ENCODE peak calls at places on chromosomes 11 and 22, in six cellular contexts. S is A549, G is K562, U is HepG2, D is GM12878, R is IMR-90. F is an unnamed sample.

GRCh38 chr11:122100222-122101080 is 15.6 kb downstream of the BLID start:
- DNase-seq in S (no peak), G (no peak), U (no peak), D (no peak), R (peak; percentile 68), F (no peak)

GRCh38 chr11:85941380-85941973 is 86.3 kb downstream of the CCDC83 start:
- DNase-seq in S (peak; percentile 66), G (peak; percentile 38), U (peak; percentile 56), D (no peak), R (peak; percentile 74), F (peak; percentile 65)

GRCh38 chr11:65032216-65032615 is 5.0 kb downstream of the SNX15 start:
- DNase-seq in S (no peak), G (no peak), U (no peak), D (no peak), R (no peak), F (no peak)

GRCh38 chr11:130415719-130416536 is 12.5 kb downstream of the ADAMTS8 start:
- DNase-seq in S (no peak), G (no peak), U (no peak), D (no peak), R (peak; percentile 22), F (no peak)

GRCh38 chr11:69065136-69065710 is 16.5 kb downstream of the TPCN2 start:
- DNase-seq in S (no peak), G (no peak), U (no peak), D (no peak), R (no peak), F (no peak)

GRCh38 chr22:48167238-48167637 is 1404.8 kb downstream of the TBC1D22A start:
- DNase-seq in S (no peak), G (peak; percentile 17), U (no peak), D (no peak), R (no peak), F (no peak)

GRCh38 chr11:28834877-28835276 is 726.7 kb downstream of the METTL15 start:
- DNase-seq in S (peak; percentile 74), G (no peak), U (no peak), D (no peak), R (peak; percentile 97), F (no peak)

GRCh38 chr22:30217698-30218565 is 28.6 kb downstream of the LIF start:
- DNase-seq in S (no peak), G (no peak), U (no peak), D (no peak), R (no peak), F (no peak)

GRCh38 chr11:46896719-46897406 is 21.5 kb downstream of the LRP4 start:
- DNase-seq in S (peak; percentile 68), G (no peak), U (peak; percentile 52), D (no peak), R (peak; percentile 37), F (peak; percentile 39)

GRCh38 chr22:49633010-49633324 is 194.7 kb downstream of the BRD1 start:
- DNase-seq in S (no peak), G (no peak), U (no peak), D (no peak), R (no peak), F (peak; percentile 21)

GRCh38 chr11:14611939-14612338 is 31.7 kb upstream of the PDE3B start:
- DNase-seq in S (no peak), G (no peak), U (no peak), D (no peak), R (no peak), F (no peak)

GRCh38 chr11:76444065-76444383 is 794 bp upstream of the EMSY start:
- DNase-seq in S (no peak), G (no peak), U (no peak), D (no peak), R (no peak), F (no peak)

GRCh38 chr11:64539711-64540420 is 51.2 kb upstream of the SLC22A12 start:
- DNase-seq in S (no peak), G (no peak), U (no peak), D (no peak), R (no peak), F (no peak)

GRCh38 chr11:128530119-128531091 is 57.0 kb downstream of the ETS1 start:
- DNase-seq in S (no peak), G (no peak), U (no peak), D (no peak), R (peak; percentile 99), F (no peak)

GRCh38 chr11:59208956-59209355 is 3.8 kb downstream of the MPEG1 start:
- DNase-seq in S (no peak), G (no peak), U (no peak), D (no peak), R (peak; percentile 64), F (no peak)

GRCh38 chr11:45354976-45355705 is 69.0 kb upstream of the SYT13 start:
- DNase-seq in S (peak; percentile 75), G (peak; percentile 73), U (no peak), D (no peak), R (peak; percentile 41), F (peak; percentile 80)
- TF ChIP-seq BHLHE40 in S (no peak), G (no peak), U (no peak), D (no peak), R (no peak), F (no peak)

GRCh38 chr11:124759268-124760204 is 2.6 kb downstream of the ESAM start:
- DNase-seq in S (no peak), G (no peak), U (no peak), D (no peak), R (no peak), F (no peak)
- TF ChIP-seq BHLHE40 in S (no peak), G (no peak), U (no peak), D (no peak), R (no peak), F (no peak)

GRCh38 chr11:1744879-1745700 is 5.3 kb downstream of the IFITM10 start:
- DNase-seq in S (no peak), G (no peak), U (no peak), D (no peak), R (no peak), F (no peak)

GRCh38 chr11:1743587-1744136 is 6.7 kb downstream of the IFITM10 start:
- DNase-seq in S (no peak), G (no peak), U (no peak), D (no peak), R (no peak), F (no peak)

GRCh38 chr11:1745701-1746320 is 4.6 kb downstream of the IFITM10 start:
- DNase-seq in S (no peak), G (no peak), U (no peak), D (no peak), R (no peak), F (no peak)

GRCh38 chr11:1742869-1743586 is 7.4 kb downstream of the IFITM10 start:
- DNase-seq in S (no peak), G (no peak), U (no peak), D (no peak), R (no peak), F (no peak)

GRCh38 chr11:1744137-1744878 is 6.1 kb downstream of the IFITM10 start:
- DNase-seq in S (no peak), G (no peak), U (no peak), D (no peak), R (no peak), F (no peak)
- TF ChIP-seq BHLHE40 in S (no peak), G (peak; percentile 88), U (peak; percentile 69), D (no peak), R (no peak), F (no peak)

GRCh38 chr11:21472256-21472655 is 720.6 kb upstream of the ANO5 start:
- DNase-seq in S (peak; percentile 46), G (no peak), U (no peak), D (no peak), R (no peak), F (no peak)

GRCh38 chr11:21474529-21474928 is 718.4 kb upstream of the ANO5 start:
- DNase-seq in S (no peak), G (no peak), U (no peak), D (no peak), R (no peak), F (no peak)

GRCh38 chr11:21475276-21475675 is 717.6 kb upstream of the ANO5 start:
- DNase-seq in S (peak; percentile 3), G (no peak), U (no peak), D (no peak), R (no peak), F (peak; percentile 7)

DNA sequence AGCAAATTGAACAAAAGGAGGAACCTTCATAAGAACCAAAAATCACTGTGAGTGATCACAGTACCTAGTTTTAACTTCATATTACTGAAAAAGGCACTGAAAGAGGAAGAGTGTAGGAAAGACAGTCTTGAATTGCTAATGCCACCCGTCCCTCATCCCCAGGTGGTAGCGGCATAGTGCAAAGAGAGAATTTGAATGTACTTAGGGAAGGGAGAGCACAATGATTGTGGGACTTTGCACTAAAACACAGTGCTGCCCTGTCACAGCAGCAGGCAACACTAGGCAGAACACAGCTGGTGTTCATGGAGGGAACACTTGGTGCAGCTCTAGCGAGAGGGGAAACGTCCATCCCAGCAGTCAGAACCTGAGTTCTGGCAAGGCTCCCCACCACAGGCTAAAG is 716.3 kb upstream of the ANO5 start:
- DNase-seq in S (no peak), G (no peak), U (no peak), D (no peak), R (no peak), F (no peak)
- TF ChIP-seq BHLHE40 in S (no peak), G (no peak), U (no peak), D (no peak), R (no peak), F (no peak)

DNA sequence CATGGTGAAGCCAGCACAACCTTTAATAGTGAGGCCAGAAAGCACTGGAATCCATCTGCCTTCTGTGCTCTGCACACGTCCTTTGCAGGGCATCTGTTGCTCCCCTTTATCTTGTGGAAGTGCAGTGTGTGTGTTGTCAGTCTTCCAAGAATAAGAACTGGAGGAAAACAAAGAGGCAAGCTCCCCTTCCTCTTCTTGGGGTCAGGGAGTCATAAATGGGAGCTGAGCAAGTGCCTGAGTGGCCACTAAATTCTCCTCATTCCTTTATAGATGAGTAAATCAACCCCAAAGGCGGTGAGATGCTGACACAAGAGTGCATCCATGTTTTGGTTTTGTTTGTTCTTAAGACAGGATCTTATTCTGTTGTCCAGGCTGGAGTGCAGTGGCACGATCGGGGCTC is 38.3 kb downstream of the WT1 start:
- DNase-seq in S (no peak), G (no peak), U (no peak), D (no peak), R (no peak), F (no peak)
- TF ChIP-seq BHLHE40 in S (no peak), G (no peak), U (no peak), D (no peak), R (no peak), F (no peak)